ENCODE peak calls at places on chromosomes 13 and 19, in ten cellular contexts. X, W, O, T, K, Q, S, L, J and E are unnamed samples.

GRCh38 chr19:31718898-31719297 is 369.7 kb upstream of the TSHZ3 start:
- DNase-seq in X (no peak), W (no peak), O (no peak), T (no peak), K (no peak), Q (no peak), S (no peak), L (no peak), J (no peak), E (no peak)

GRCh38 chr19:35202722-35203674 is 25.5 kb downstream of the FAM187B start:
- DNase-seq in X (no peak), W (no peak), O (no peak), T (no peak), K (no peak), Q (peak; percentile 98), S (no peak), L (no peak), J (no peak), E (no peak)

GRCh38 chr19:16259385-16260159 is 61.9 kb downstream of the AP1M1 start:
- DNase-seq in X (no peak), W (no peak), O (no peak), T (no peak), K (no peak), Q (no peak), S (no peak), L (no peak), J (peak; percentile 57), E (no peak)

GRCh38 chr13:97226788-97227627 is 4.9 kb downstream of the MBNL2 start:
- DNase-seq in X (peak; percentile 47), W (peak; percentile 52), O (no peak), T (no peak), K (no peak), Q (peak; percentile 20), S (no peak), L (no peak), J (no peak), E (no peak)

GRCh38 chr19:7736148-7736547 is 4.2 kb upstream of the CLEC4G start:
- DNase-seq in X (no peak), W (no peak), O (no peak), T (no peak), K (no peak), Q (no peak), S (no peak), L (no peak), J (no peak), E (no peak)

GRCh38 chr13:51825681-51826254 is 19.2 kb downstream of the TMEM272 start:
- DNase-seq in X (no peak), W (no peak), O (no peak), T (no peak), K (no peak), Q (no peak), S (no peak), L (no peak), J (no peak), E (no peak)

GRCh38 chr13:98543380-98544104 is 33.4 kb downstream of the STK24 start:
- DNase-seq in X (no peak), W (no peak), O (no peak), T (no peak), K (no peak), Q (no peak), S (no peak), L (no peak), J (no peak), E (no peak)

GRCh38 chr19:37218592-37218935 is 550 bp downstream of the ZNF383 start:
- DNase-seq in X (no peak), W (no peak), O (no peak), T (peak; percentile 49), K (peak; percentile 24), Q (no peak), S (peak; percentile 20), L (peak; percentile 35), J (no peak), E (no peak)

GRCh38 chr19:35790981-35791813 is 15.8 kb downstream of the ARHGAP33 start:
- DNase-seq in X (peak; percentile 9), W (no peak), O (peak; percentile 71), T (no peak), K (no peak), Q (no peak), S (no peak), L (no peak), J (peak; percentile 36), E (no peak)

GRCh38 chr13:86692291-86692690 is 893.1 kb upstream of the SLITRK6 start:
- DNase-seq in X (no peak), W (no peak), O (no peak), T (no peak), K (no peak), Q (no peak), S (no peak), L (no peak), J (no peak), E (no peak)

GRCh38 chr13:27617801-27618411 is 2.4 kb downstream of the LNX2 start:
- DNase-seq in X (no peak), W (no peak), O (no peak), T (no peak), K (no peak), Q (no peak), S (no peak), L (no peak), J (no peak), E (no peak)